ENCODE peak calls at places on chromosomes 5 and 9, in four cellular contexts. M is right atrium auricular region, E is A549, W is WERI-Rb-1. I is an unnamed sample.

GRCh38 chr9:37503736-37504135 is 18.0 kb downstream of the POLR1E start:
- DNase-seq in E (no peak), M (no peak), W (no peak), I (no peak)

GRCh38 chr5:620152-620551 is 8.0 kb downstream of the CEP72 start:
- DNase-seq in M (no peak), W (no peak), E (no peak), I (no peak)

GRCh38 chr9:87662808-87663528 is 63.0 kb upstream of the CTSL start:
- DNase-seq in M (peak), E (peak), W (peak), I (peak)

GRCh38 chr9:79015951-79016350 is 555.8 kb upstream of the TLE4 start:
- DNase-seq in M (no peak), E (no peak), W (no peak), I (no peak)

GRCh38 chr5:56522972-56523371 is 289.8 kb upstream of the ANKRD55 start:
- DNase-seq in E (no peak), M (peak), W (no peak), I (peak)

GRCh38 chr9:36980148-36980974 is 53.7 kb downstream of the PAX5 start:
- DNase-seq in M (no peak), W (peak), E (peak), I (no peak)

GRCh38 chr9:100583019-100583802 is 5.3 kb downstream of the CAVIN4 start:
- DNase-seq in W (no peak), E (no peak), M (no peak), I (peak)

GRCh38 chr9:134204041-134204440 is 39.7 kb upstream of the RNU6ATAC start:
- DNase-seq in M (no peak), E (no peak), W (no peak), I (no peak)

GRCh38 chr9:95087659-95088242 is 229.8 kb downstream of the FANCC start:
- DNase-seq in W (no peak), M (no peak), E (peak), I (no peak)

GRCh38 chr9:132192728-132193127 is 30.9 kb downstream of the NTNG2 start:
- DNase-seq in M (no peak), W (peak), E (no peak), I (no peak)

GRCh38 chr9:137251490-137252268 is 593 bp downstream of the STPG3 start:
- DNase-seq in M (no peak), E (no peak), W (no peak), I (no peak)

GRCh38 chr9:95349109-95350038 is 31.9 kb upstream of the FANCC start:
- DNase-seq in E (no peak), W (no peak), M (no peak), I (no peak)

GRCh38 chr5:19229210-19229835 is 758.7 kb downstream of the CDH18 start:
- DNase-seq in E (no peak), M (no peak), W (no peak), I (no peak)

GRCh38 chr5:34916518-34916917 is 1.0 kb downstream of the BRIX1 start:
- DNase-seq in E (no peak), M (no peak), W (no peak), I (no peak)

GRCh38 chr5:122141751-122142150 is 12.4 kb downstream of the ZNF474 start:
- DNase-seq in M (no peak), W (no peak), E (no peak), I (no peak)

GRCh38 chr5:43313854-43314457 is 744 bp upstream of the HMGCS1 start:
- DNase-seq in M (no peak), W (no peak), E (peak), I (no peak)

GRCh38 chr5:174535691-174536090 is 188.7 kb upstream of the MSX2 start:
- DNase-seq in M (no peak), E (peak), W (no peak), I (peak)

GRCh38 chr9:138043061-138043410 is 165.5 kb downstream of the CACNA1B start:
- DNase-seq in M (no peak), W (no peak), E (no peak), I (no peak)

GRCh38 chr5:139207302-139208000 is 9.3 kb upstream of the SIL1 start:
- DNase-seq in E (no peak), W (no peak), M (no peak), I (no peak)

GRCh38 chr5:127810014-127810413 is 106.8 kb downstream of the CCDC192 start:
- DNase-seq in E (no peak), M (no peak), W (no peak), I (no peak)

GRCh38 chr5:131679911-131680310 is 44.9 kb upstream of the RAPGEF6 start:
- DNase-seq in E (no peak), W (no peak), M (no peak), I (peak)

GRCh38 chr5:1551426-1551825 is 27.7 kb upstream of the LPCAT1 start:
- DNase-seq in E (no peak), W (peak), M (peak), I (no peak)

GRCh38 chr5:113336975-113337374 is 97.8 kb downstream of the TSSK1B start:
- DNase-seq in E (peak), M (peak), W (peak), I (peak)

GRCh38 chr5:10863763-10864383 is 102.8 kb upstream of the DAP start:
- DNase-seq in W (peak), M (no peak), E (peak), I (peak)

GRCh38 chr5:95081500-95082355 is 203.2 kb downstream of the MCTP1 start:
- DNase-seq in W (no peak), E (peak), M (no peak), I (peak)

GRCh38 chr5:145803617-145804016 is 31.5 kb downstream of the PRELID2 start:
- DNase-seq in W (no peak), E (no peak), M (no peak), I (no peak)

GRCh38 chr5:107558951-107559350 is 111.8 kb downstream of the EFNA5 start:
- DNase-seq in W (peak), E (no peak), M (no peak), I (no peak)

GRCh38 chr9:130354378-130354777 is 88.8 kb downstream of the HMCN2 start:
- DNase-seq in W (no peak), M (no peak), E (no peak), I (no peak)

GRCh38 chr9:130351343-130351742 is 85.8 kb downstream of the HMCN2 start:
- DNase-seq in E (no peak), M (no peak), W (no peak), I (no peak)

GRCh38 chr9:130352586-130353285 is 87.2 kb downstream of the HMCN2 start:
- DNase-seq in E (no peak), M (no peak), W (peak), I (no peak)

GRCh38 chr9:130349398-130349797 is 83.8 kb downstream of the HMCN2 start:
- DNase-seq in M (no peak), W (no peak), E (no peak), I (no peak)

DNA sequence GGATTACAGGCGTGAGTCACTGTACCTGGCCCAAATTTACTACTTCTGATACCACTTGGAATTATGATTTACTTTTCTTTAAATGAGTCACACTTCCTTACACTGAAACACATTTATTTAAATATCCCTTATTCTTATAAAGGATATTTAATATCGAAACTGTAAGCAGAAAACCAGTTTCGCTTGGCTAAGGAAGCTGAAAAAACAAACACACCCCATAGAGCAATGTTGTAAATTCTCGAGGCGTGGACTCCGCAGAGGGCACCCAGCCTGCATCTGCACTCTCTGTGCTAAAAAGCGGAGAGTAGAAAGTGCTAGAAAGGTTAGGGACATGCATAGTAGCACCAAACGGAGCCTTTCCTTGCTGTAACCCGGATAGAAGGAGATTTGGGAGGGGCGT is 86.5 kb downstream of the HMCN2 start:
- DNase-seq in M (no peak), E (no peak), W (no peak), I (peak)
- H3K4me3 ChIP-seq in M (no peak), E (no peak), W (no peak), I (no peak)

DNA sequence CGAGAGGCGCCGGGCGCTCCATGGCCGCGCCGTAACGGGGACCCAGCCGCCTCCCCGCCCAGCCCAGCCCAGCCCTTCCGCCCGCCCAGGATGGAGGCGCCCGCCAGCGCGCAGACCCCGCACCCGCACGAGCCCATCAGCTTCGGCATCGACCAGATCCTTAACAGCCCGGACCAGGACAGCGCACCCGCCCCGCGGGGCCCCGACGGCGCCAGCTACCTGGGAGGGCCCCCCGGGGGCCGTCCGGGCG is 153 bp downstream of the TLX3 start:
- DNase-seq in E (no peak), W (no peak), M (no peak), I (no peak)
- H3K4me3 ChIP-seq in E (no peak), W (no peak), M (no peak), I (no peak)

GRCh38 chr9:77015291-77016048 is 4.0 kb upstream of the FOXB2 start:
- DNase-seq in W (no peak), E (no peak), M (peak), I (no peak)

GRCh38 chr9:77013186-77013931 is 6.1 kb upstream of the FOXB2 start:
- DNase-seq in M (peak), W (no peak), E (no peak), I (no peak)

GRCh38 chr9:77014597-77015263 is 4.7 kb upstream of the FOXB2 start:
- DNase-seq in M (peak), W (no peak), E (no peak), I (no peak)

GRCh38 chr9:77011973-77012817 is 7.3 kb upstream of the FOXB2 start:
- DNase-seq in E (peak), M (peak), W (peak), I (peak)

GRCh38 chr9:77013932-77014596 is 5.4 kb upstream of the FOXB2 start:
- DNase-seq in M (peak), E (no peak), W (no peak), I (no peak)
- H3K4me3 ChIP-seq in M (no peak), E (peak), W (peak), I (no peak)

DNA sequence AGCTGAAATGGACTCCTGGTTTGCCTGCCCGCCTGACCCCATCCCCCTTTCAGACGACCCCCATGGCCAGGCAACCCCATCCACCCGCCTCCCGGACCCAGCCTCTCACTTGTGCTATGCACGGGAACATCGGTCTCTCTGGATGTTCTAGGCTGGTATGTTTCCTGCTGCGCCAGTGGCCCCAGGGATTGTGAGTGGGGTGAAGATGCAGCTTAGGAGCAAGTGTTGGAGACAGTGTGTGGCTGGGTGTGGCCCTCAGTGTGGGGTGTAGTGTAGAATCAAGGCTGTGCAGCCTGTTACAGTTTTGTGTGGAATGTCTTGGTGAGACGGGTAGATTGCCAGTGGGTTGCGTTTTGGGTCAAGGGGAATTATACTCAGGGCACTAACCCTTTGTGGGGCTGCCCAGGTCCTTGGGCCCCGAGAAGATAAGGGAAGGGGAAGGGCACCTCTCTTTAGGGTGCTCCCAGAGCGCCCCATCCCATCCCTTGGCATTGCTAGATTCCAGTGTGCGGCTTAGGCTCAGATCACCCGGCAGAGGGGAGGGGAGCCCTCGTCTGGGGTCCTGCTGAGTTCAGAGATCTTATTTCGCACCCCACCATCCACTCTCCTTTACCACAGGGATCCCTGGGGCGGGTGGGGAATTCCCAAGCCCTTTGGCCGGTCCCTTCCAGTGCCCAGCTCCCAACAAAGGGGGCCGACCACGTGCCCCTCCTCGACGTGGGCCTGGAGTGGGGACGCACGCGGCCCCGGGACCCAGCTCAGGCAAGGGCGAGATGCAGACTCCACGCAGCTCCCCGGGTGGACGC is 4.6 kb downstream of the IER5L start:
- DNase-seq in M (no peak), E (no peak), W (no peak), I (peak)
- H3K4me3 ChIP-seq in M (peak), E (peak), W (peak), I (peak)

DNA sequence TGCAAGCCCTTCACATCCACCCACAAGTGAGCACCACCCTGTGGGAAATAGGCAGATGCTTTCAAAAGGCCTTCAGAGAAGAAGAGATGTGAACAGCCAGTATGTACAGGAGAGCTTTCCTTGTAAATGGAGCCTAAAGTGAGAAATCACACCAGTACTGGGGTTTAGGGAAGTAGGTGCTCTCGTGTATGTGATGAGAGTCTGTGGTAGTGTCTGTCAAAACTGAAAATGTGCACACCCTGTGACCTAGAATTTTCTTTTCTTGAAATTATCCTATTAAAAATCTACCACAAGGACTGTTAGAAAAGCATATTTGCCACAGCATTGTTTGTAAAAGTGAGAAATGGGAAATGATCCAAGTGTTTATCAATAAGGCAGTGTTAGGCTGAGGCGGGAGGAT is 16.6 kb downstream of the OTULINL start:
- DNase-seq in M (no peak), E (no peak), W (no peak), I (no peak)
- H3K4me3 ChIP-seq in M (no peak), E (no peak), W (no peak), I (no peak)

DNA sequence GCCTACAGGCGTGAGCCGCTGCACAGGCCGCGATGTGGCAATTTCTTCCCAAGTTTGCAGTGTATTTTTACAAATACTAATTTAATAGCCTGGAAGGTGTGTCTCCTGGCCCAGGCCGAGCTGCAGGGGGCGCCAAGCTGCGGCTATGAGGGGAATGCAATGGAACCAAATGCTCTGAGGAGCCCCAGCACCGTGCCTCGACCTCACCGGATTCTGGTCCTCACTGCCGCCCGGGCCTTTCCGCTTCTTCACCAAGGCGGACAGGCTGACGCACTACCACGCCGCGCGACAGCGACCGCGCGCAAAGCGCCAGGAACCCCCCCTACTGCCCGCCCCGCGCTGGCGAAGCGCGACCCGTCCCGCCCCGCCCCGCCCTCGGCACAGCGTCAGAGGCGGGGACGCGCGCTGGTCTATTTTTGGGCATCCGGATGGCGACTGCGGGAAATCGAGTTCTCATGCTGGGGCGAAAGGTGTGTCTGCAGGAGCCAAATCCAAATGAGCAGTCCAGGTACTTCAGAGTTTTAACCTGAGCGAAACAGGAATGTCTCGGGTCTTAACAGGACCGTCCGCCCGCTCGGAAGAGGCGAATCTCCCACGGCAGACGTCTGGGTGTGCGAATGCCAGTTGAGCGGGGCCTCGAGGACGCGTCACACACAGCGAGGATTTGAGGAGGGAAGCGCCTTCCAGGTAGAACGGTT is 31.7 kb upstream of the PRXL2C start:
- DNase-seq in W (no peak), M (peak), E (peak), I (peak)
- H3K4me3 ChIP-seq in W (no peak), M (peak), E (peak), I (peak)